ENCODE peak calls at places on chromosomes 6 and 20, in eight cellular contexts. Y is SK-N-SH; B is colonic mucosa; E is CD8-positive, alpha-beta memory T cell; L is adrenal gland; K is upper lobe of right lung; T is cardiac fibroblast; I is hepatocyte. G is an unnamed sample.

GRCh38 chr6:22447191-22447590 is 122.2 kb upstream of the HDGFL1 start:
- DNase-seq in T (no peak), L (peak), E (no peak), I (no peak), Y (no peak), B (no peak), K (no peak), G (no peak)

GRCh38 chr20:20463933-20464374 is 96.0 kb downstream of the INSM1 start:
- DNase-seq in B (no peak), Y (no peak), E (no peak), K (no peak), L (no peak), T (peak), I (no peak), G (peak)

GRCh38 chr20:12061471-12061870 is 143.8 kb downstream of the BTBD3 start:
- DNase-seq in T (no peak), B (no peak), Y (no peak), I (no peak), L (no peak), K (no peak), E (no peak), G (no peak)

GRCh38 chr20:34581341-34582189 is 23.0 kb downstream of the MAP1LC3A start:
- DNase-seq in L (no peak), B (no peak), I (peak), Y (no peak), K (no peak), E (no peak), T (peak), G (no peak)

GRCh38 chr6:140957334-140957733 is 1175.4 kb upstream of the GJE1 start:
- DNase-seq in E (no peak), L (no peak), Y (no peak), T (no peak), B (no peak), I (no peak), K (no peak), G (no peak)

GRCh38 chr20:44006578-44006977 is 91.9 kb downstream of the TOX2 start:
- DNase-seq in K (no peak), E (no peak), T (no peak), Y (no peak), I (no peak), L (no peak), B (no peak), G (no peak)

GRCh38 chr6:38846844-38847243 is 131.7 kb downstream of the DNAH8 start:
- DNase-seq in E (no peak), L (no peak), I (no peak), K (no peak), T (peak), B (no peak), Y (no peak), G (no peak)

GRCh38 chr6:41367700-41368099 is 32.3 kb downstream of the NCR2 start:
- DNase-seq in B (peak), Y (peak), K (no peak), I (peak), T (peak), E (no peak), L (peak), G (no peak)

GRCh38 chr6:7050099-7050498 is 57.7 kb upstream of the RREB1 start:
- DNase-seq in E (no peak), L (no peak), T (no peak), K (no peak), Y (no peak), B (no peak), I (no peak), G (no peak)

GRCh38 chr6:7051780-7052440 is 55.9 kb upstream of the RREB1 start:
- DNase-seq in B (peak), E (peak), I (peak), Y (peak), T (no peak), K (peak), L (peak), G (no peak)

GRCh38 chr6:7052441-7052936 is 55.3 kb upstream of the RREB1 start:
- DNase-seq in L (peak), Y (peak), B (peak), E (peak), K (peak), I (peak), T (peak), G (no peak)

GRCh38 chr6:7053125-7053784 is 54.5 kb upstream of the RREB1 start:
- DNase-seq in T (no peak), I (peak), E (no peak), Y (no peak), K (no peak), L (no peak), B (peak), G (no peak)

GRCh38 chr6:7050911-7051779 is 56.6 kb upstream of the RREB1 start:
- DNase-seq in Y (no peak), K (peak), I (peak), T (peak), E (no peak), B (peak), L (peak), G (no peak)
- H3K4me3 ChIP-seq in Y (peak), K (peak), I (peak), T (peak), E (peak), B (peak), L (peak), G (peak)

GRCh38 chr6:116665464-116665863 is 3.1 kb downstream of the ZUP1 start:
- DNase-seq in K (no peak), L (no peak), B (no peak), T (no peak), E (no peak), Y (no peak), I (no peak), G (no peak)
- H3K4me3 ChIP-seq in K (no peak), L (no peak), B (no peak), T (no peak), E (no peak), Y (peak), I (no peak), G (no peak)

DNA sequence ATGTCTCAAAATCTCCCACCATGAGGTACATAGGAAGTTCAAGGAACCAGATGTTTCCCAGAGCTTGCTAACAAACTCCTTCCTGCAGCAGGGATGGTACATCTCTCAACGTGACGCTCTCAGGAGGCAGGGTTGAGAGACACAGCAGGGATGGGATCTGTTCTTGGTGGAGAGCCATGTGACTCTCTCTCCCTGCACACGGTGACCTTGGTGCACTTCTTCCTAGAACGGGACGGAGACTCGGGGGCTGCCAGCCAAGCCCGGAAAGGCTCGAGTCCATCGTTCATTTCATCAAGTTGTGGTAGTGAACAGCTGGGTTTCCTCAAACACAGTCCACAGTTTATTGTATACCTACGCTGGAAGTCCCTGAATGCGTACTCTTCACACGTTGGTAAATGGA is 94.2 kb downstream of the FAM50B start:
- DNase-seq in I (no peak), B (no peak), T (peak), E (no peak), L (peak), K (no peak), Y (no peak), G (no peak)
- H3K4me3 ChIP-seq in I (no peak), B (no peak), T (no peak), E (no peak), L (no peak), K (no peak), Y (no peak), G (no peak)

GRCh38 chr6:16718301-16718700 is 43.0 kb downstream of the ATXN1 start:
- DNase-seq in I (no peak), E (no peak), Y (no peak), T (no peak), L (no peak), K (no peak), B (no peak), G (no peak)
- H3K4me3 ChIP-seq in I (no peak), E (no peak), Y (no peak), T (no peak), L (peak), K (no peak), B (no peak), G (no peak)

GRCh38 chr6:133916650-133917151 is 27.8 kb downstream of the TCF21 start:
- DNase-seq in K (peak), Y (peak), T (peak), E (peak), I (peak), L (peak), B (peak), G (peak)
- H3K4me3 ChIP-seq in K (no peak), Y (no peak), T (no peak), E (no peak), I (no peak), L (no peak), B (no peak), G (no peak)

GRCh38 chr20:62861732-62862336 is at the start of gene TCFL5:
- DNase-seq in Y (peak), L (peak), E (peak), T (peak), I (peak), K (peak), B (peak), G (peak)
- H3K4me3 ChIP-seq in Y (peak), L (peak), E (no peak), T (peak), I (peak), K (peak), B (peak), G (peak)

DNA sequence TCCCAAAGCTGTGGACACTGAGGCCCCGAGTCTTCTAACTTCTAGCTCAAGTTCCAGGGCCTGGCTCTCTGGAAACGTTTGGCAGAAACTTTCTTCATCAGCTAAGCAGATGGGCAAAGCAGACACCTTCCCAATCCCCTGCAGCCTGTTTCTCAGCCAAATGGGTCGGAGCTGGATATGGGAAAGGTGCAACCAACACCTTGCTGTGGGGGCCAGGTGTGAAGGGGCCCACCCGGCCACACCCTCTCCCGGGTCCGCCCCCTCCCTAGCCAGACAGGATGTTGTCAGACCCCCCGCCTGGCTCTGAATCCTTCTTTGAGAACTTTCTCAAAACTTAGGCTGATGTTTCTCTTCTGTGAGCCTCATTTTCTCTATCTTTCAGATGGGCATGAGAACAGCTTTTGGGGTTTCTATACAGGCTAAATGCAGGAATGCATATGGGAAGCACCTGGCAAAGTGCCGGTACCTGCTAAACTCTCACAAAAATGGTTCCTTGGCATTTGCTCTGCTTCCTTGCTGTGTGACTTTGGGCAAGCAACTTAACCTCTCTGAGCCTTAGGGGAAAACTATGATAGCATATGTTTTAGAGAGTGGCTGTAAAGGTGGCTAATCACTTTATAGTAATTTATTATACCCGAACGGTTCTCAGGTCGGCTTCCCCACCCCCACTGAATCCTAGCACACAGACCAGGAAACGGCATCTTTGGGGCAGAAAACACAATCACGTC is 1.8 kb downstream of the SNAI1 start:
- DNase-seq in K (no peak), E (no peak), L (no peak), Y (no peak), B (no peak), I (no peak), T (no peak), G (no peak)
- H3K4me3 ChIP-seq in K (peak), E (no peak), L (peak), Y (peak), B (no peak), I (peak), T (peak), G (no peak)

GRCh38 chr6:146289816-146290588 is 253.6 kb upstream of the RAB32 start:
- DNase-seq in T (peak), I (peak), B (no peak), Y (no peak), L (no peak), E (no peak), K (no peak), G (no peak)
- H3K4me3 ChIP-seq in T (no peak), I (no peak), B (no peak), Y (no peak), L (no peak), E (no peak), K (no peak), G (no peak)